ENCODE peak calls at places on chromosome 13, in five cellular contexts. One of them, this sample, is unnamed.

GRCh38 chr13:60431108-60431700 is 34.2 kb downstream of the TDRD3 start:
- DNase-seq in HS-5: peak
- DNase-seq in Ammon's horn: peak
- DNase-seq in lung microvascular endothelial cell: peak
- DNase-seq in Caco-2: peak
- DNase-seq in this sample: peak

GRCh38 chr13:26968431-26969335 is 202.9 kb downstream of the USP12 start:
- DNase-seq in HS-5: no peak
- DNase-seq in lung microvascular endothelial cell: no peak
- DNase-seq in Caco-2: peak
- DNase-seq in Ammon's horn: no peak
- DNase-seq in this sample: no peak

GRCh38 chr13:45601680-45602079 is 13.9 kb downstream of the ERICH6B start:
- DNase-seq in Ammon's horn: no peak
- DNase-seq in lung microvascular endothelial cell: no peak
- DNase-seq in Caco-2: no peak
- DNase-seq in HS-5: no peak
- DNase-seq in this sample: no peak

GRCh38 chr13:97911311-97912138 is 42.0 kb upstream of the IPO5 start:
- DNase-seq in Ammon's horn: no peak
- DNase-seq in lung microvascular endothelial cell: peak
- DNase-seq in Caco-2: peak
- DNase-seq in HS-5: peak
- DNase-seq in this sample: no peak

GRCh38 chr13:39788097-39788496 is 132.6 kb downstream of the COG6 start:
- DNase-seq in lung microvascular endothelial cell: no peak
- DNase-seq in Caco-2: no peak
- DNase-seq in HS-5: no peak
- DNase-seq in Ammon's horn: no peak
- DNase-seq in this sample: no peak

GRCh38 chr13:23325191-23325590 is 108.3 kb downstream of the SACS start:
- DNase-seq in HS-5: no peak
- DNase-seq in lung microvascular endothelial cell: no peak
- DNase-seq in Caco-2: no peak
- DNase-seq in Ammon's horn: no peak
- DNase-seq in this sample: no peak

GRCh38 chr13:110187501-110188161 is 119.3 kb downstream of the COL4A1 start:
- DNase-seq in Caco-2: no peak
- DNase-seq in Ammon's horn: no peak
- DNase-seq in HS-5: peak
- DNase-seq in lung microvascular endothelial cell: peak
- DNase-seq in this sample: no peak

GRCh38 chr13:98454389-98454881 is 122.5 kb downstream of the STK24 start:
- DNase-seq in HS-5: peak
- DNase-seq in Caco-2: no peak
- DNase-seq in Ammon's horn: peak
- DNase-seq in lung microvascular endothelial cell: peak
- DNase-seq in this sample: peak

GRCh38 chr13:109362606-109363005 is 423.8 kb downstream of the IRS2 start:
- DNase-seq in lung microvascular endothelial cell: no peak
- DNase-seq in Caco-2: no peak
- DNase-seq in Ammon's horn: no peak
- DNase-seq in HS-5: no peak
- DNase-seq in this sample: no peak

GRCh38 chr13:21696865-21697448 is 26.1 kb downstream of the FGF9 start:
- DNase-seq in Caco-2: no peak
- DNase-seq in HS-5: no peak
- DNase-seq in Ammon's horn: no peak
- DNase-seq in lung microvascular endothelial cell: no peak
- DNase-seq in this sample: no peak

GRCh38 chr13:77026255-77026782 is 640 bp downstream of the FBXL3 start:
- DNase-seq in Ammon's horn: peak
- DNase-seq in lung microvascular endothelial cell: peak
- DNase-seq in HS-5: no peak
- DNase-seq in Caco-2: peak
- DNase-seq in this sample: peak

GRCh38 chr13:46521921-46522691 is 30.9 kb upstream of the LRCH1 start:
- DNase-seq in lung microvascular endothelial cell: no peak
- DNase-seq in Caco-2: no peak
- DNase-seq in Ammon's horn: no peak
- DNase-seq in HS-5: no peak
- DNase-seq in this sample: peak

GRCh38 chr13:104286566-104287290 is 1220.5 kb upstream of the SLC10A2 start:
- DNase-seq in HS-5: no peak
- DNase-seq in Caco-2: no peak
- DNase-seq in Ammon's horn: no peak
- DNase-seq in lung microvascular endothelial cell: no peak
- DNase-seq in this sample: no peak

GRCh38 chr13:101649490-101650126 is 197.1 kb downstream of the ITGBL1 start:
- DNase-seq in HS-5: peak
- DNase-seq in Caco-2: no peak
- DNase-seq in lung microvascular endothelial cell: peak
- DNase-seq in Ammon's horn: no peak
- DNase-seq in this sample: no peak

GRCh38 chr13:101594936-101595335 is 142.5 kb downstream of the ITGBL1 start:
- DNase-seq in HS-5: no peak
- DNase-seq in lung microvascular endothelial cell: no peak
- DNase-seq in Ammon's horn: no peak
- DNase-seq in Caco-2: no peak
- DNase-seq in this sample: no peak

GRCh38 chr13:109256866-109257760 is 529.3 kb downstream of the IRS2 start:
- DNase-seq in Caco-2: peak
- DNase-seq in HS-5: peak
- DNase-seq in lung microvascular endothelial cell: peak
- DNase-seq in Ammon's horn: no peak
- DNase-seq in this sample: no peak